ENCODE peak calls at places on chromosome 18, in six cellular contexts. One of them, this sample, is unnamed.

GRCh38 chr18:48460929-48461583 is 51.9 kb upstream of the ZBTB7C start:
- DNase-seq in AG09309: no peak
- DNase-seq in colonic mucosa: no peak
- DNase-seq in AG04450: no peak
- DNase-seq in HCT116: no peak
- DNase-seq in fibroblast of villous mesenchyme: no peak
- DNase-seq in this sample: no peak

GRCh38 chr18:34697891-34698290 is 12.2 kb upstream of the DTNA start:
- DNase-seq in HCT116: no peak
- DNase-seq in AG09309: no peak
- DNase-seq in colonic mucosa: no peak
- DNase-seq in AG04450: no peak
- DNase-seq in fibroblast of villous mesenchyme: no peak
- DNase-seq in this sample: no peak

GRCh38 chr18:26460449-26461091 is 87.8 kb downstream of the KCTD1 start:
- DNase-seq in HCT116: no peak
- DNase-seq in AG09309: no peak
- DNase-seq in colonic mucosa: no peak
- DNase-seq in fibroblast of villous mesenchyme: no peak
- DNase-seq in AG04450: no peak
- DNase-seq in this sample: peak; percentile 63

GRCh38 chr18:22723221-22723620 is 209.9 kb upstream of the RBBP8 start:
- DNase-seq in colonic mucosa: no peak
- DNase-seq in AG09309: no peak
- DNase-seq in HCT116: no peak
- DNase-seq in fibroblast of villous mesenchyme: no peak
- DNase-seq in AG04450: no peak
- DNase-seq in this sample: no peak

GRCh38 chr18:54712315-54712714 is 116.0 kb upstream of the RAB27B start:
- DNase-seq in fibroblast of villous mesenchyme: peak; percentile 74
- DNase-seq in colonic mucosa: peak; percentile 51
- DNase-seq in HCT116: no peak
- DNase-seq in AG09309: peak; percentile 55
- DNase-seq in AG04450: peak; percentile 36
- DNase-seq in this sample: peak; percentile 91

GRCh38 chr18:55250729-55251128 is 291.5 kb upstream of the CCDC68 start:
- DNase-seq in AG09309: no peak
- DNase-seq in AG04450: no peak
- DNase-seq in colonic mucosa: no peak
- DNase-seq in HCT116: no peak
- DNase-seq in fibroblast of villous mesenchyme: peak; percentile 71
- DNase-seq in this sample: peak; percentile 47

GRCh38 chr18:35005963-35006577 is 35.1 kb upstream of the MAPRE2 start:
- DNase-seq in colonic mucosa: no peak
- DNase-seq in AG04450: peak; percentile 27
- DNase-seq in HCT116: peak; percentile 71
- DNase-seq in AG09309: no peak
- DNase-seq in fibroblast of villous mesenchyme: peak; percentile 74
- DNase-seq in this sample: peak; percentile 88

GRCh38 chr18:52869942-52870907 is 530.2 kb downstream of the DCC start:
- DNase-seq in AG09309: no peak
- DNase-seq in fibroblast of villous mesenchyme: no peak
- DNase-seq in colonic mucosa: no peak
- DNase-seq in AG04450: no peak
- DNase-seq in HCT116: no peak
- DNase-seq in this sample: no peak

GRCh38 chr18:41666251-41666650 is 288.8 kb upstream of the PIK3C3 start:
- DNase-seq in HCT116: no peak
- DNase-seq in AG09309: no peak
- DNase-seq in AG04450: no peak
- DNase-seq in colonic mucosa: no peak
- DNase-seq in fibroblast of villous mesenchyme: no peak
- DNase-seq in this sample: no peak

GRCh38 chr18:8771930-8772329 is 66.6 kb downstream of the MTCL1 start:
- DNase-seq in AG09309: no peak
- DNase-seq in AG04450: no peak
- DNase-seq in colonic mucosa: no peak
- DNase-seq in HCT116: no peak
- DNase-seq in fibroblast of villous mesenchyme: no peak
- DNase-seq in this sample: peak; percentile 48

GRCh38 chr18:35973650-35974049 is 1.2 kb downstream of the RMP24 start:
- DNase-seq in fibroblast of villous mesenchyme: no peak
- DNase-seq in AG09309: no peak
- DNase-seq in colonic mucosa: no peak
- DNase-seq in HCT116: no peak
- DNase-seq in AG04450: no peak
- DNase-seq in this sample: no peak

GRCh38 chr18:51236225-51236624 is 38.7 kb upstream of the MEX3C start:
- DNase-seq in colonic mucosa: no peak
- DNase-seq in AG04450: no peak
- DNase-seq in AG09309: peak; percentile 16
- DNase-seq in HCT116: peak; percentile 31
- DNase-seq in fibroblast of villous mesenchyme: peak; percentile 33
- DNase-seq in this sample: peak; percentile 86

GRCh38 chr18:61893304-61893970 is 630 bp upstream of the RNF152 start:
- DNase-seq in fibroblast of villous mesenchyme: peak; percentile 44
- DNase-seq in colonic mucosa: peak; percentile 61
- DNase-seq in HCT116: no peak
- DNase-seq in AG09309: no peak
- DNase-seq in AG04450: no peak
- DNase-seq in this sample: peak; percentile 55

GRCh38 chr18:12886498-12887126 is 2.6 kb upstream of the PTPN2 start:
- DNase-seq in AG04450: no peak
- DNase-seq in AG09309: no peak
- DNase-seq in fibroblast of villous mesenchyme: no peak
- DNase-seq in colonic mucosa: no peak
- DNase-seq in HCT116: no peak
- DNase-seq in this sample: no peak

GRCh38 chr18:76524900-76525698 is 30.1 kb upstream of the ZNF516 start:
- DNase-seq in fibroblast of villous mesenchyme: peak; percentile 82
- DNase-seq in colonic mucosa: no peak
- DNase-seq in HCT116: no peak
- DNase-seq in AG04450: no peak
- DNase-seq in AG09309: no peak
- DNase-seq in this sample: peak; percentile 84

GRCh38 chr18:54647176-54647575 is 56.1 kb downstream of the DYNAP start:
- DNase-seq in HCT116: peak; percentile 34
- DNase-seq in AG09309: no peak
- DNase-seq in colonic mucosa: peak; percentile 36
- DNase-seq in fibroblast of villous mesenchyme: peak; percentile 20
- DNase-seq in AG04450: no peak
- DNase-seq in this sample: peak; percentile 66

GRCh38 chr18:46771141-46771540 is 14.3 kb upstream of the ST8SIA5 start:
- DNase-seq in fibroblast of villous mesenchyme: no peak
- DNase-seq in AG04450: no peak
- DNase-seq in HCT116: no peak
- DNase-seq in colonic mucosa: no peak
- DNase-seq in AG09309: no peak
- DNase-seq in this sample: no peak

GRCh38 chr18:58128286-58129018 is 84.4 kb downstream of the NEDD4L start:
- DNase-seq in colonic mucosa: peak; percentile 60
- DNase-seq in AG04450: no peak
- DNase-seq in AG09309: no peak
- DNase-seq in HCT116: no peak
- DNase-seq in fibroblast of villous mesenchyme: peak; percentile 26
- DNase-seq in this sample: no peak

GRCh38 chr18:35778850-35779634 is 193.4 kb upstream of the RMP24 start:
- DNase-seq in HCT116: no peak
- DNase-seq in AG04450: no peak
- DNase-seq in colonic mucosa: no peak
- DNase-seq in fibroblast of villous mesenchyme: no peak
- DNase-seq in AG09309: no peak
- DNase-seq in this sample: peak; percentile 5

GRCh38 chr18:3441290-3441689 is 8.7 kb upstream of the TGIF1 start:
- DNase-seq in AG09309: no peak
- DNase-seq in fibroblast of villous mesenchyme: no peak
- DNase-seq in AG04450: no peak
- DNase-seq in HCT116: no peak
- DNase-seq in colonic mucosa: peak; percentile 25
- DNase-seq in this sample: peak; percentile 65
- TF ChIP-seq CTCF in AG09309: peak; percentile 49
- TF ChIP-seq CTCF in fibroblast of villous mesenchyme: peak; percentile 39
- TF ChIP-seq CTCF in AG04450: no peak
- TF ChIP-seq CTCF in HCT116: peak; percentile 63
- TF ChIP-seq CTCF in colonic mucosa: no peak
- TF ChIP-seq CTCF in this sample: peak; percentile 59

GRCh38 chr18:79487198-79488165 is 91.8 kb downstream of the NFATC1 start:
- DNase-seq in AG09309: no peak
- DNase-seq in fibroblast of villous mesenchyme: no peak
- DNase-seq in colonic mucosa: no peak
- DNase-seq in AG04450: no peak
- DNase-seq in HCT116: no peak
- DNase-seq in this sample: no peak

GRCh38 chr18:79485788-79486355 is 90.1 kb downstream of the NFATC1 start:
- DNase-seq in HCT116: no peak
- DNase-seq in colonic mucosa: no peak
- DNase-seq in AG09309: peak; percentile 90
- DNase-seq in fibroblast of villous mesenchyme: peak; percentile 92
- DNase-seq in AG04450: peak; percentile 54
- DNase-seq in this sample: peak; percentile 89

GRCh38 chr18:79488311-79489047 is 92.7 kb downstream of the NFATC1 start:
- DNase-seq in AG09309: no peak
- DNase-seq in colonic mucosa: no peak
- DNase-seq in HCT116: no peak
- DNase-seq in fibroblast of villous mesenchyme: no peak
- DNase-seq in AG04450: no peak
- DNase-seq in this sample: no peak

GRCh38 chr18:79484661-79485621 is 89.2 kb downstream of the NFATC1 start:
- DNase-seq in AG04450: peak; percentile 74
- DNase-seq in fibroblast of villous mesenchyme: peak; percentile 97
- DNase-seq in colonic mucosa: no peak
- DNase-seq in HCT116: no peak
- DNase-seq in AG09309: peak; percentile 97
- DNase-seq in this sample: peak; percentile 97

GRCh38 chr18:79486356-79487197 is 90.8 kb downstream of the NFATC1 start:
- DNase-seq in HCT116: no peak
- DNase-seq in colonic mucosa: no peak
- DNase-seq in AG04450: no peak
- DNase-seq in fibroblast of villous mesenchyme: no peak
- DNase-seq in AG09309: no peak
- DNase-seq in this sample: no peak
- H3K4me3 ChIP-seq in HCT116: no peak overlapping the region
- H3K4me3 ChIP-seq in colonic mucosa: no peak overlapping the region
- H3K4me3 ChIP-seq in AG04450: no peak overlapping the region
- H3K4me3 ChIP-seq in fibroblast of villous mesenchyme: no peak overlapping the region
- H3K4me3 ChIP-seq in AG09309: no peak overlapping the region
- H3K4me3 ChIP-seq in this sample: no peak overlapping the region

GRCh38 chr18:74166397-74166796 is 18.1 kb downstream of the TIMM21 start:
- DNase-seq in AG04450: no peak
- DNase-seq in fibroblast of villous mesenchyme: no peak
- DNase-seq in colonic mucosa: no peak
- DNase-seq in AG09309: no peak
- DNase-seq in HCT116: no peak
- DNase-seq in this sample: peak; percentile 13

GRCh38 chr18:74163019-74163656 is 14.8 kb downstream of the TIMM21 start:
- DNase-seq in colonic mucosa: no peak
- DNase-seq in HCT116: no peak
- DNase-seq in AG09309: no peak
- DNase-seq in AG04450: no peak
- DNase-seq in fibroblast of villous mesenchyme: no peak
- DNase-seq in this sample: no peak
- TF ChIP-seq CTCF in colonic mucosa: no peak
- TF ChIP-seq CTCF in HCT116: no peak
- TF ChIP-seq CTCF in AG09309: no peak
- TF ChIP-seq CTCF in AG04450: peak; percentile 6
- TF ChIP-seq CTCF in fibroblast of villous mesenchyme: no peak
- TF ChIP-seq CTCF in this sample: peak; percentile 8

DNA sequence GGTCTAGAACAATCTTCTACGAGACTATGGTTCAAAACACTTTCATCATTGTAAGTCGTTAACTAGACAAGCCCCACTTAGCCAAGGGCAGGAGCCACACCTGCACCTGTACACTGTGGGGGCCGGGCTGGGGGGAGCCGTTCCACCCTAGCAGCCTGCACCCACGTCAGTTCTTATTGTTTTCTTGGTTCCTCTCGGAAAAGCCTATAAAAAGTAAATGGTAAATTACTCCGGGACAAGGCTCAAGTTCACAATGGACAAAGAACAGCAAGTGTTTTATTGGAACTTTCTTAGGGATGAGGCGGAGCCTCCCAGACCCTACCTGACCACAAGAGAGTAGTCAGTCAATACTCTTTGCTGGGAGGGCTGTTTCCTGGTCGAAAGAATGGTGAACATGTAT is 7.9 kb downstream of the TSHZ1 start:
- DNase-seq in AG04450: no peak
- DNase-seq in fibroblast of villous mesenchyme: no peak
- DNase-seq in AG09309: no peak
- DNase-seq in colonic mucosa: peak; percentile 80
- DNase-seq in HCT116: no peak
- DNase-seq in this sample: no peak
- H3K4me3 ChIP-seq in AG04450: no peak overlapping the region
- H3K4me3 ChIP-seq in fibroblast of villous mesenchyme: no peak overlapping the region
- H3K4me3 ChIP-seq in AG09309: no peak overlapping the region
- H3K4me3 ChIP-seq in colonic mucosa: no peak overlapping the region
- H3K4me3 ChIP-seq in HCT116: no peak overlapping the region
- H3K4me3 ChIP-seq in this sample: no peak overlapping the region

GRCh38 chr18:37553633-37554398 is 11.8 kb downstream of the CELF4 start:
- DNase-seq in fibroblast of villous mesenchyme: no peak
- DNase-seq in AG09309: no peak
- DNase-seq in colonic mucosa: no peak
- DNase-seq in AG04450: no peak
- DNase-seq in HCT116: no peak
- DNase-seq in this sample: no peak
- TF ChIP-seq CTCF in fibroblast of villous mesenchyme: peak; percentile 10
- TF ChIP-seq CTCF in AG09309: peak; percentile 21
- TF ChIP-seq CTCF in colonic mucosa: no peak
- TF ChIP-seq CTCF in AG04450: peak; percentile 18
- TF ChIP-seq CTCF in HCT116: no peak
- TF ChIP-seq CTCF in this sample: peak; percentile 31

This sample was measured in choroid plexus epithelial cell.